ENCODE peak calls at places on chromosomes 12 and 14, in six cellular contexts. One of them, this sample, is unnamed.

GRCh38 chr14:74457511-74457910 is 31.5 kb upstream of the SYNDIG1L start:
- DNase-seq in NT2/D1: no peak
- DNase-seq in NCI-H345: no peak
- DNase-seq in choroid plexus epithelial cell: no peak
- DNase-seq in adipocyte: no peak
- DNase-seq in RWPE1: no peak
- DNase-seq in this sample: no peak

GRCh38 chr12:2562400-2562799 is 232.4 kb upstream of the FKBP4 start:
- DNase-seq in NT2/D1: no peak
- DNase-seq in NCI-H345: no peak
- DNase-seq in choroid plexus epithelial cell: no peak
- DNase-seq in adipocyte: no peak
- DNase-seq in RWPE1: no peak
- DNase-seq in this sample: no peak

GRCh38 chr12:71556881-71557280 is 106.8 kb downstream of the ZFC3H1 start:
- DNase-seq in NT2/D1: peak; percentile 62
- DNase-seq in NCI-H345: no peak
- DNase-seq in choroid plexus epithelial cell: peak; percentile 76
- DNase-seq in adipocyte: peak; percentile 76
- DNase-seq in RWPE1: peak; percentile 64
- DNase-seq in this sample: no peak

GRCh38 chr12:132308311-132309161 is 20.9 kb downstream of the GALNT9 start:
- DNase-seq in NT2/D1: no peak
- DNase-seq in NCI-H345: no peak
- DNase-seq in choroid plexus epithelial cell: no peak
- DNase-seq in adipocyte: no peak
- DNase-seq in RWPE1: no peak
- DNase-seq in this sample: no peak

GRCh38 chr12:46357438-46358324 is 14.9 kb downstream of the SLC38A2 start:
- DNase-seq in NT2/D1: no peak
- DNase-seq in NCI-H345: no peak
- DNase-seq in choroid plexus epithelial cell: peak; percentile 85
- DNase-seq in adipocyte: peak; percentile 70
- DNase-seq in RWPE1: peak; percentile 38
- DNase-seq in this sample: no peak

GRCh38 chr14:35386673-35387125 is 17.9 kb downstream of the NFKBIA start:
- DNase-seq in NT2/D1: no peak
- DNase-seq in NCI-H345: no peak
- DNase-seq in choroid plexus epithelial cell: peak; percentile 61
- DNase-seq in adipocyte: no peak
- DNase-seq in RWPE1: no peak
- DNase-seq in this sample: no peak

GRCh38 chr14:105050551-105050897 is 14.7 kb downstream of the GPR132 start:
- DNase-seq in NT2/D1: no peak
- DNase-seq in NCI-H345: peak; percentile 82
- DNase-seq in choroid plexus epithelial cell: peak; percentile 67
- DNase-seq in adipocyte: no peak
- DNase-seq in RWPE1: peak; percentile 61
- DNase-seq in this sample: no peak

GRCh38 chr14:86646125-86646524 is 1116.2 kb downstream of the FLRT2 start:
- DNase-seq in NT2/D1: no peak
- DNase-seq in NCI-H345: no peak
- DNase-seq in choroid plexus epithelial cell: no peak
- DNase-seq in adipocyte: no peak
- DNase-seq in RWPE1: no peak
- DNase-seq in this sample: no peak

GRCh38 chr12:92955997-92956663 is 27.0 kb upstream of the EEA1 start:
- DNase-seq in NT2/D1: no peak
- DNase-seq in NCI-H345: no peak
- DNase-seq in choroid plexus epithelial cell: peak; percentile 89
- DNase-seq in adipocyte: peak; percentile 86
- DNase-seq in RWPE1: no peak
- DNase-seq in this sample: no peak

GRCh38 chr14:56590535-56590951 is 10.9 kb downstream of the TMEM260 start:
- DNase-seq in NT2/D1: no peak
- DNase-seq in NCI-H345: no peak
- DNase-seq in choroid plexus epithelial cell: no peak
- DNase-seq in adipocyte: no peak
- DNase-seq in RWPE1: no peak
- DNase-seq in this sample: peak; percentile 42

GRCh38 chr14:89402363-89402762 is 14.7 kb downstream of the FOXN3 start:
- DNase-seq in NT2/D1: no peak
- DNase-seq in NCI-H345: no peak
- DNase-seq in choroid plexus epithelial cell: no peak
- DNase-seq in adipocyte: no peak
- DNase-seq in RWPE1: no peak
- DNase-seq in this sample: no peak

GRCh38 chr14:26855051-26855753 is 257.4 kb upstream of the NOVA1 start:
- DNase-seq in NT2/D1: no peak
- DNase-seq in NCI-H345: no peak
- DNase-seq in choroid plexus epithelial cell: peak; percentile 1
- DNase-seq in adipocyte: no peak
- DNase-seq in RWPE1: no peak
- DNase-seq in this sample: no peak

GRCh38 chr14:60722163-60722835 is 1.9 kb downstream of the SIX4 start:
- DNase-seq in NT2/D1: no peak
- DNase-seq in NCI-H345: peak; percentile 44
- DNase-seq in choroid plexus epithelial cell: peak; percentile 78
- DNase-seq in adipocyte: peak; percentile 87
- DNase-seq in RWPE1: peak; percentile 61
- DNase-seq in this sample: peak; percentile 72

GRCh38 chr12:46209914-46210834 is 58.7 kb downstream of the SLC38A1 start:
- DNase-seq in NT2/D1: no peak
- DNase-seq in NCI-H345: peak; percentile 77
- DNase-seq in choroid plexus epithelial cell: no peak
- DNase-seq in adipocyte: no peak
- DNase-seq in RWPE1: peak; percentile 56
- DNase-seq in this sample: no peak

GRCh38 chr12:95646781-95647184 is 95.5 kb upstream of the USP44 start:
- DNase-seq in NT2/D1: no peak
- DNase-seq in NCI-H345: no peak
- DNase-seq in choroid plexus epithelial cell: peak; percentile 83
- DNase-seq in adipocyte: peak; percentile 57
- DNase-seq in RWPE1: no peak
- DNase-seq in this sample: no peak

This sample was measured in neuronal stem cell.